ENCODE peak calls at places on chromosomes 3 and 15, in nine cellular contexts. One of them, this sample, is unnamed.

GRCh38 chr15:59160880-59161593 is 45.6 kb upstream of the LDHAL6B start:
- DNase-seq in coronary artery: no peak
- DNase-seq in WERI-Rb-1: peak; percentile 68
- DNase-seq in fibroblast of mammary gland: no peak
- DNase-seq in A549: peak; percentile 41
- DNase-seq in fibroblast of pulmonary artery: peak; percentile 29
- DNase-seq in astrocyte of the cerebellum: no peak
- DNase-seq in BJ: no peak
- DNase-seq in IMR-90: peak; percentile 20
- DNase-seq in this sample: no peak

GRCh38 chr15:41483115-41483514 is 10.6 kb upstream of the ITPKA start:
- DNase-seq in coronary artery: no peak
- DNase-seq in WERI-Rb-1: no peak
- DNase-seq in fibroblast of mammary gland: no peak
- DNase-seq in A549: no peak
- DNase-seq in fibroblast of pulmonary artery: no peak
- DNase-seq in astrocyte of the cerebellum: no peak
- DNase-seq in BJ: no peak
- DNase-seq in IMR-90: no peak
- DNase-seq in this sample: no peak

GRCh38 chr3:13867727-13868126 is 12.1 kb downstream of the WNT7A start:
- DNase-seq in coronary artery: no peak
- DNase-seq in WERI-Rb-1: no peak
- DNase-seq in fibroblast of mammary gland: no peak
- DNase-seq in A549: no peak
- DNase-seq in fibroblast of pulmonary artery: no peak
- DNase-seq in astrocyte of the cerebellum: no peak
- DNase-seq in BJ: no peak
- DNase-seq in IMR-90: no peak
- DNase-seq in this sample: no peak

GRCh38 chr15:74460298-74460697 is 662 bp downstream of the UBL7 start:
- DNase-seq in coronary artery: no peak
- DNase-seq in WERI-Rb-1: no peak
- DNase-seq in fibroblast of mammary gland: no peak
- DNase-seq in A549: no peak
- DNase-seq in fibroblast of pulmonary artery: no peak
- DNase-seq in astrocyte of the cerebellum: no peak
- DNase-seq in BJ: no peak
- DNase-seq in IMR-90: no peak
- DNase-seq in this sample: no peak

GRCh38 chr3:169615833-169616232 is 47.7 kb downstream of the MECOM start:
- DNase-seq in coronary artery: no peak
- DNase-seq in WERI-Rb-1: no peak
- DNase-seq in fibroblast of mammary gland: no peak
- DNase-seq in A549: no peak
- DNase-seq in fibroblast of pulmonary artery: no peak
- DNase-seq in astrocyte of the cerebellum: no peak
- DNase-seq in BJ: no peak
- DNase-seq in IMR-90: no peak
- DNase-seq in this sample: no peak

GRCh38 chr15:69104050-69104750 is 56.2 kb upstream of the GLCE start:
- DNase-seq in coronary artery: no peak
- DNase-seq in WERI-Rb-1: no peak
- DNase-seq in fibroblast of mammary gland: no peak
- DNase-seq in A549: no peak
- DNase-seq in fibroblast of pulmonary artery: no peak
- DNase-seq in astrocyte of the cerebellum: no peak
- DNase-seq in BJ: no peak
- DNase-seq in IMR-90: no peak
- DNase-seq in this sample: no peak

GRCh38 chr3:4739289-4740236 is 239.7 kb upstream of the BHLHE40 start:
- DNase-seq in coronary artery: no peak
- DNase-seq in WERI-Rb-1: no peak
- DNase-seq in fibroblast of mammary gland: no peak
- DNase-seq in A549: no peak
- DNase-seq in fibroblast of pulmonary artery: no peak
- DNase-seq in astrocyte of the cerebellum: no peak
- DNase-seq in BJ: no peak
- DNase-seq in IMR-90: no peak
- DNase-seq in this sample: no peak

GRCh38 chr15:36601497-36601932 is 22.1 kb downstream of the CDIN1 start:
- DNase-seq in coronary artery: no peak
- DNase-seq in WERI-Rb-1: no peak
- DNase-seq in fibroblast of mammary gland: peak; percentile 96
- DNase-seq in A549: no peak
- DNase-seq in fibroblast of pulmonary artery: peak; percentile 97
- DNase-seq in astrocyte of the cerebellum: peak; percentile 45
- DNase-seq in BJ: peak; percentile 52
- DNase-seq in IMR-90: peak; percentile 89
- DNase-seq in this sample: peak; percentile 16

GRCh38 chr15:69561071-69561784 is 108.6 kb downstream of the RPLP1 start:
- DNase-seq in coronary artery: no peak
- DNase-seq in WERI-Rb-1: no peak
- DNase-seq in fibroblast of mammary gland: no peak
- DNase-seq in A549: no peak
- DNase-seq in fibroblast of pulmonary artery: no peak
- DNase-seq in astrocyte of the cerebellum: no peak
- DNase-seq in BJ: no peak
- DNase-seq in IMR-90: no peak
- DNase-seq in this sample: no peak

GRCh38 chr3:126908752-126909275 is 74.1 kb upstream of the PLXNA1 start:
- DNase-seq in coronary artery: no peak
- DNase-seq in WERI-Rb-1: no peak
- DNase-seq in fibroblast of mammary gland: no peak
- DNase-seq in A549: no peak
- DNase-seq in fibroblast of pulmonary artery: no peak
- DNase-seq in astrocyte of the cerebellum: no peak
- DNase-seq in BJ: no peak
- DNase-seq in IMR-90: no peak
- DNase-seq in this sample: no peak

GRCh38 chr15:78387678-78388077 is 47.5 kb downstream of the CRABP1 start:
- DNase-seq in coronary artery: no peak
- DNase-seq in WERI-Rb-1: no peak
- DNase-seq in fibroblast of mammary gland: no peak
- DNase-seq in A549: no peak
- DNase-seq in fibroblast of pulmonary artery: no peak
- DNase-seq in astrocyte of the cerebellum: no peak
- DNase-seq in BJ: no peak
- DNase-seq in IMR-90: no peak
- DNase-seq in this sample: no peak

GRCh38 chr3:39385456-39386098 is 2.4 kb downstream of the SLC25A38 start:
- DNase-seq in coronary artery: no peak
- DNase-seq in WERI-Rb-1: no peak
- DNase-seq in fibroblast of mammary gland: no peak
- DNase-seq in A549: no peak
- DNase-seq in fibroblast of pulmonary artery: no peak
- DNase-seq in astrocyte of the cerebellum: no peak
- DNase-seq in BJ: no peak
- DNase-seq in IMR-90: no peak
- DNase-seq in this sample: no peak

GRCh38 chr15:32646304-32646703 is 4.8 kb downstream of the SCG5 start:
- DNase-seq in coronary artery: no peak
- DNase-seq in WERI-Rb-1: no peak
- DNase-seq in fibroblast of mammary gland: no peak
- DNase-seq in A549: no peak
- DNase-seq in fibroblast of pulmonary artery: no peak
- DNase-seq in astrocyte of the cerebellum: no peak
- DNase-seq in BJ: no peak
- DNase-seq in IMR-90: no peak
- DNase-seq in this sample: no peak

GRCh38 chr3:113275876-113276580 is 64.7 kb downstream of the BOC start:
- DNase-seq in coronary artery: no peak
- DNase-seq in WERI-Rb-1: peak; percentile 36
- DNase-seq in fibroblast of mammary gland: peak; percentile 78
- DNase-seq in A549: no peak
- DNase-seq in fibroblast of pulmonary artery: peak; percentile 49
- DNase-seq in astrocyte of the cerebellum: peak; percentile 58
- DNase-seq in BJ: no peak
- DNase-seq in IMR-90: peak; percentile 41
- DNase-seq in this sample: no peak

GRCh38 chr15:68819451-68820204 is 1.1 kb downstream of the ANP32A start:
- DNase-seq in coronary artery: no peak
- DNase-seq in WERI-Rb-1: peak; percentile 79
- DNase-seq in fibroblast of mammary gland: peak; percentile 56
- DNase-seq in A549: peak; percentile 60
- DNase-seq in fibroblast of pulmonary artery: peak; percentile 68
- DNase-seq in astrocyte of the cerebellum: no peak
- DNase-seq in BJ: no peak
- DNase-seq in IMR-90: peak; percentile 47
- DNase-seq in this sample: no peak

GRCh38 chr3:179653777-179654117 is 907 bp downstream of the USP13 start:
- DNase-seq in coronary artery: no peak
- DNase-seq in WERI-Rb-1: no peak
- DNase-seq in fibroblast of mammary gland: no peak
- DNase-seq in A549: peak; percentile 7
- DNase-seq in fibroblast of pulmonary artery: peak; percentile 39
- DNase-seq in astrocyte of the cerebellum: no peak
- DNase-seq in BJ: no peak
- DNase-seq in IMR-90: no peak
- DNase-seq in this sample: no peak

GRCh38 chr3:161348791-161349400 is 22.4 kb downstream of the SPTSSB start:
- DNase-seq in coronary artery: no peak
- DNase-seq in WERI-Rb-1: no peak
- DNase-seq in fibroblast of mammary gland: peak; percentile 34
- DNase-seq in A549: no peak
- DNase-seq in fibroblast of pulmonary artery: no peak
- DNase-seq in astrocyte of the cerebellum: no peak
- DNase-seq in BJ: no peak
- DNase-seq in IMR-90: no peak
- DNase-seq in this sample: no peak

GRCh38 chr15:28260317-28260716 is 61.7 kb downstream of the HERC2 start:
- DNase-seq in coronary artery: no peak
- DNase-seq in WERI-Rb-1: no peak
- DNase-seq in fibroblast of mammary gland: no peak
- DNase-seq in A549: no peak
- DNase-seq in fibroblast of pulmonary artery: no peak
- DNase-seq in astrocyte of the cerebellum: no peak
- DNase-seq in BJ: no peak
- DNase-seq in IMR-90: no peak
- DNase-seq in this sample: no peak

GRCh38 chr3:40602778-40603385 is 78.1 kb downstream of the ZNF621 start:
- DNase-seq in coronary artery: no peak
- DNase-seq in WERI-Rb-1: no peak
- DNase-seq in fibroblast of mammary gland: peak; percentile 18
- DNase-seq in A549: no peak
- DNase-seq in fibroblast of pulmonary artery: no peak
- DNase-seq in astrocyte of the cerebellum: no peak
- DNase-seq in BJ: no peak
- DNase-seq in IMR-90: no peak
- DNase-seq in this sample: no peak

GRCh38 chr3:175432338-175433025 is 573.3 kb downstream of the NAALADL2 start:
- DNase-seq in coronary artery: no peak
- DNase-seq in WERI-Rb-1: no peak
- DNase-seq in fibroblast of mammary gland: peak; percentile 88
- DNase-seq in A549: no peak
- DNase-seq in fibroblast of pulmonary artery: peak; percentile 57
- DNase-seq in astrocyte of the cerebellum: peak; percentile 64
- DNase-seq in BJ: no peak
- DNase-seq in IMR-90: peak; percentile 56
- DNase-seq in this sample: peak; percentile 59
- H3K4me3 ChIP-seq in coronary artery: no peak overlapping the region
- H3K4me3 ChIP-seq in WERI-Rb-1: no peak overlapping the region
- H3K4me3 ChIP-seq in fibroblast of mammary gland: no peak overlapping the region
- H3K4me3 ChIP-seq in A549: no peak overlapping the region
- H3K4me3 ChIP-seq in fibroblast of pulmonary artery: no peak overlapping the region
- H3K4me3 ChIP-seq in astrocyte of the cerebellum: no peak overlapping the region
- H3K4me3 ChIP-seq in BJ: peak overlapping the region; percentile 23
- H3K4me3 ChIP-seq in IMR-90: peak overlapping the region; percentile 25
- H3K4me3 ChIP-seq in this sample: peak overlapping the region; percentile 30

GRCh38 chr3:28241221-28242160 is at the start of gene CMC1:
- DNase-seq in coronary artery: peak; percentile 98
- DNase-seq in WERI-Rb-1: peak; percentile 98
- DNase-seq in fibroblast of mammary gland: peak; percentile 95
- DNase-seq in A549: peak; percentile 94
- DNase-seq in fibroblast of pulmonary artery: peak; percentile 97
- DNase-seq in astrocyte of the cerebellum: peak; percentile 82
- DNase-seq in BJ: peak; percentile 92
- DNase-seq in IMR-90: peak; percentile 94
- DNase-seq in this sample: peak; percentile 56
- TF ChIP-seq CTCF in coronary artery: no peak
- TF ChIP-seq CTCF in WERI-Rb-1: no peak
- TF ChIP-seq CTCF in fibroblast of mammary gland: no peak
- TF ChIP-seq CTCF in A549: no peak
- TF ChIP-seq CTCF in fibroblast of pulmonary artery: no peak
- TF ChIP-seq CTCF in astrocyte of the cerebellum: peak; percentile 20
- TF ChIP-seq CTCF in BJ: no peak
- TF ChIP-seq CTCF in IMR-90: no peak
- TF ChIP-seq CTCF in this sample: no peak

DNA sequence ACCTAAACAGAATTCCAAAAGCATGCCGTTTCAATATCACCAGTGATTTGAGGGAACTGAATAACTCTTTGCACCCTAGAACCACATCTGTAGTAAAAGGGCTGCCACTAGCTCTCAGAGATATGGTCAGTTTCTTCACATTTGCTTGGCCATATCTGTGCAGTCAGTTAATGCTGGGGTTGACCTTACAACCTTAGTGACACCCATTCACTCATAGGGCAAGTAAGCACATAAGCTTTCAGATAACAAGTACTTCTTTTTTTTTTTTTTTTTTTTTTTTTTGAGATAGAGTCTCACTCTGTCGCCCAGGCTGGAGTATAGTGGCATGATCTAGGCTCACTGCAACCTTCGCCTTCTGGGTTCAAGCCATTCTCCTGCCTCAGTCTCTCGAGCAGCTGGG is 20.4 kb upstream of the FSIP1 start:
- DNase-seq in coronary artery: no peak
- DNase-seq in WERI-Rb-1: no peak
- DNase-seq in fibroblast of mammary gland: no peak
- DNase-seq in A549: no peak
- DNase-seq in fibroblast of pulmonary artery: no peak
- DNase-seq in astrocyte of the cerebellum: no peak
- DNase-seq in BJ: no peak
- DNase-seq in IMR-90: no peak
- DNase-seq in this sample: no peak
- H3K4me3 ChIP-seq in coronary artery: no peak overlapping the region
- H3K4me3 ChIP-seq in WERI-Rb-1: no peak overlapping the region
- H3K4me3 ChIP-seq in fibroblast of mammary gland: no peak overlapping the region
- H3K4me3 ChIP-seq in A549: no peak overlapping the region
- H3K4me3 ChIP-seq in fibroblast of pulmonary artery: no peak overlapping the region
- H3K4me3 ChIP-seq in astrocyte of the cerebellum: no peak overlapping the region
- H3K4me3 ChIP-seq in BJ: no peak overlapping the region
- H3K4me3 ChIP-seq in IMR-90: no peak overlapping the region
- H3K4me3 ChIP-seq in this sample: no peak overlapping the region

DNA sequence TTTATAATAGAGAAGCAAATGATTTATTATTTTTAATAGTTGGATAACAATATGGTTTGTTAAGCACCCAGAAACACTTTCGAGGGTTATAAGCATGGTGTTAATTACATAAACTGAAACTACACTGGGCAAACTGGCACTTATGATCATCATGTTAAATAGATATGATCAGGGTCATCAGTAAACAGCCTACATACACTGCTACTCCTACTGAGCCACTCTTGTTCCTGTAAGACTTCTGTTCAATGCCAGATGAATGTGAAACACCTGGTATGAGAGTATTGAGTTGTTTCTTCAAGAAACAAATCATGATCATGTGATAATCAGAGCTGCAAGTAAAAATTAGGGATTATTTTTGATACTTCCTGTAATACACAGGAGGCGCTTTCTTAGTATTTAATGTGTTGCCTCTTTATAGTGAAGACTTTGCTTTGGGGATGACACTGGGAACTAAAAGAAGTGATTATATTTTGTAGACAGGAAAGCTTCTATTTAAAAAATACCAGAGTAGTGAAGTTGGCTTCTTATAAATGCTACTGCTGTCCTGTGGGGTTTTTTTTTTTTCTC is 32.3 kb upstream of the UTS2B start:
- DNase-seq in coronary artery: no peak
- DNase-seq in WERI-Rb-1: no peak
- DNase-seq in fibroblast of mammary gland: no peak
- DNase-seq in A549: no peak
- DNase-seq in fibroblast of pulmonary artery: no peak
- DNase-seq in astrocyte of the cerebellum: no peak
- DNase-seq in BJ: no peak
- DNase-seq in IMR-90: no peak
- DNase-seq in this sample: no peak
- TF ChIP-seq CTCF in coronary artery: no peak
- TF ChIP-seq CTCF in WERI-Rb-1: no peak
- TF ChIP-seq CTCF in fibroblast of mammary gland: no peak
- TF ChIP-seq CTCF in A549: no peak
- TF ChIP-seq CTCF in fibroblast of pulmonary artery: no peak
- TF ChIP-seq CTCF in astrocyte of the cerebellum: no peak
- TF ChIP-seq CTCF in BJ: no peak
- TF ChIP-seq CTCF in IMR-90: no peak
- TF ChIP-seq CTCF in this sample: no peak